ENCODE peak calls at places on chromosomes 5 and 9, in six cellular contexts. A is cardiac fibroblast, M is cardiac muscle cell, Q is mesothelial cell of epicardium, I is NCI-H1092, V is SJSA1. F is an unnamed sample.

GRCh38 chr5:141430332-141431113 is at the start of gene PCDHGA12:
- DNase-seq in A (peak; percentile 96), M (no peak), Q (no peak), I (no peak), V (no peak), F (no peak)

GRCh38 chr9:134025606-134026541 is 593 bp downstream of the BRD3OS start:
- DNase-seq in A (peak; percentile 48), M (peak; percentile 58), Q (peak; percentile 67), I (peak; percentile 32), V (no peak), F (no peak)

GRCh38 chr5:56507348-56507930 is 274.3 kb upstream of the ANKRD55 start:
- DNase-seq in A (no peak), M (no peak), Q (no peak), I (no peak), V (no peak), F (no peak)

GRCh38 chr5:172683696-172684464 is 42.8 kb downstream of the NEURL1B start:
- DNase-seq in A (no peak), M (no peak), Q (no peak), I (no peak), V (no peak), F (no peak)

GRCh38 chr5:1555011-1555807 is 31.4 kb upstream of the LPCAT1 start:
- DNase-seq in A (peak; percentile 84), M (no peak), Q (no peak), I (peak; percentile 49), V (peak; percentile 72), F (no peak)

GRCh38 chr9:105117111-105117682 is 127.3 kb upstream of the SLC44A1 start:
- DNase-seq in A (no peak), M (no peak), Q (no peak), I (peak; percentile 88), V (no peak), F (no peak)

GRCh38 chr9:114117614-114117995 is 18.5 kb upstream of the KIF12 start:
- DNase-seq in A (no peak), M (no peak), Q (no peak), I (no peak), V (no peak), F (no peak)

GRCh38 chr9:3434594-3434993 is 91.2 kb downstream of the RFX3 start:
- DNase-seq in A (peak; percentile 81), M (no peak), Q (no peak), I (no peak), V (no peak), F (no peak)

GRCh38 chr5:106094128-106094726 is 1576.5 kb downstream of the EFNA5 start:
- DNase-seq in A (peak; percentile 29), M (no peak), Q (peak; percentile 55), I (peak; percentile 86), V (peak; percentile 55), F (no peak)

GRCh38 chr5:118903010-118903409 is 85.3 kb downstream of the DTWD2 start:
- DNase-seq in A (no peak), M (no peak), Q (no peak), I (no peak), V (no peak), F (no peak)

GRCh38 chr9:94057918-94058317 is 26.3 kb upstream of the PTPDC1 start:
- DNase-seq in A (no peak), M (no peak), Q (no peak), I (no peak), V (no peak), F (no peak)

GRCh38 chr5:133612021-133612860 is at the start of gene FSTL4:
- DNase-seq in A (no peak), M (peak; percentile 56), Q (peak; percentile 58), I (peak; percentile 51), V (no peak), F (no peak)

GRCh38 chr5:887947-888640 is 4.5 kb downstream of the BRD9 start:
- DNase-seq in A (peak; percentile 35), M (no peak), Q (no peak), I (no peak), V (no peak), F (no peak)

GRCh38 chr5:59367791-59368394 is 525.6 kb downstream of the PDE4D start:
- DNase-seq in A (peak; percentile 84), M (peak; percentile 90), Q (peak; percentile 59), I (peak; percentile 35), V (peak; percentile 46), F (no peak)

GRCh38 chr5:76669245-76669644 is 46.0 kb upstream of the F2RL2 start:
- DNase-seq in A (no peak), M (no peak), Q (no peak), I (no peak), V (no peak), F (no peak)

GRCh38 chr5:93926831-93927600 is 185.6 kb upstream of the POU5F2 start:
- DNase-seq in A (peak; percentile 17), M (no peak), Q (no peak), I (no peak), V (no peak), F (no peak)

GRCh38 chr5:141637266-141637692 is 482 bp downstream of the RELL2 start:
- DNase-seq in A (no peak), M (no peak), Q (peak; percentile 46), I (no peak), V (no peak), F (no peak)

GRCh38 chr9:121884057-121884512 is 209.0 kb downstream of the TTLL11 start:
- DNase-seq in A (no peak), M (no peak), Q (no peak), I (peak; percentile 72), V (no peak), F (no peak)

GRCh38 chr9:123286324-123286723 is 17.9 kb upstream of the STRBP start:
- DNase-seq in A (no peak), M (no peak), Q (no peak), I (no peak), V (no peak), F (no peak)

GRCh38 chr5:11384441-11385250 is 519.6 kb downstream of the CTNND2 start:
- DNase-seq in A (no peak), M (peak; percentile 57), Q (peak; percentile 51), I (no peak), V (no peak), F (no peak)

GRCh38 chr5:33271606-33272005 is 169.2 kb upstream of the TARS1 start:
- DNase-seq in A (peak; percentile 37), M (no peak), Q (no peak), I (no peak), V (no peak), F (no peak)

GRCh38 chr9:110765926-110766325 is 97.3 kb downstream of the MUSK start:
- DNase-seq in A (no peak), M (no peak), Q (no peak), I (no peak), V (no peak), F (no peak)

GRCh38 chr5:181255276-181255675 is 5.7 kb downstream of the TRIM52 start:
- DNase-seq in A (no peak), M (no peak), Q (no peak), I (no peak), V (no peak), F (no peak)

GRCh38 chr9:123069010-123069481 is 35.6 kb downstream of the GPR21 start:
- DNase-seq in A (peak; percentile 89), M (no peak), Q (no peak), I (no peak), V (peak; percentile 52), F (no peak)

GRCh38 chr5:140117523-140117922 is 3.6 kb downstream of the PURA start:
- DNase-seq in A (no peak), M (no peak), Q (no peak), I (no peak), V (no peak), F (no peak)